ENCODE peak calls at places on chromosomes 6 and 20, in eight cellular contexts. D is adipocyte; V is stimulated activated CD4-positive, alpha-beta T cell treated with anti-CD3 and anti-CD28 coated beads, TNF-alpha, amount 100 ng/mL, for 24 hours; C is immature natural killer cell; F is endothelial cell; U is left ventricle myocardium inferior; O is LoVo; R is fibroblast of pulmonary artery. K is an unnamed sample.

GRCh38 chr6:24060982-24061754 is 64.8 kb upstream of the NRSN1 start:
- DNase-seq in D (no peak), V (no peak), C (no peak), F (no peak), U (no peak), O (no peak), R (no peak), K (no peak)

GRCh38 chr6:163254341-163254835 is 160.1 kb upstream of the QKI start:
- DNase-seq in D (no peak), V (no peak), C (no peak), F (no peak), U (no peak), O (no peak), R (no peak), K (no peak)

GRCh38 chr20:23078351-23078993 is 7.7 kb downstream of the CD93 start:
- DNase-seq in D (peak; percentile 61), V (no peak), C (no peak), F (no peak), U (no peak), O (no peak), R (peak; percentile 76), K (no peak)

GRCh38 chr6:72968704-72969103 is 256.6 kb downstream of the KHDC1L start:
- DNase-seq in D (no peak), V (no peak), C (no peak), F (no peak), U (no peak), O (peak; percentile 52), R (no peak), K (no peak)

GRCh38 chr20:40111282-40111681 is 577.8 kb downstream of the MAFB start:
- DNase-seq in D (no peak), V (no peak), C (no peak), F (no peak), U (no peak), O (no peak), R (no peak), K (no peak)

GRCh38 chr6:132931937-132932336 is 117.6 kb downstream of the RPS12 start:
- DNase-seq in D (peak; percentile 78), V (no peak), C (no peak), F (no peak), U (no peak), O (no peak), R (peak; percentile 76), K (no peak)

GRCh38 chr6:20699402-20699801 is 165.1 kb downstream of the CDKAL1 start:
- DNase-seq in D (no peak), V (no peak), C (no peak), F (no peak), U (no peak), O (no peak), R (no peak), K (no peak)

GRCh38 chr20:14189794-14190402 is 147.5 kb downstream of the FLRT3 start:
- DNase-seq in D (peak; percentile 79), V (no peak), C (no peak), F (no peak), U (no peak), O (peak; percentile 30), R (peak; percentile 64), K (no peak)

GRCh38 chr6:83221886-83222479 is 28.8 kb downstream of the RWDD2A start:
- DNase-seq in D (peak; percentile 79), V (no peak), C (peak; percentile 17), F (no peak), U (no peak), O (peak; percentile 25), R (peak; percentile 73), K (no peak)

GRCh38 chr20:5143856-5144255 is 17.0 kb downstream of the CDS2 start:
- DNase-seq in D (no peak), V (no peak), C (no peak), F (no peak), U (no peak), O (no peak), R (no peak), K (no peak)

GRCh38 chr6:34917626-34918285 is 28.7 kb downstream of the ANKS1A start:
- DNase-seq in D (no peak), V (no peak), C (no peak), F (no peak), U (no peak), O (no peak), R (no peak), K (no peak)

K was measured in activated T-helper 1 cell treated with anti-CD3 and anti-CD28 coated beads, Interleukin-2, amount 50 U/mL, for 16 hours.